ENCODE peak calls at places on chromosomes 1 and 21, in four cellular contexts. S is A172, X is amygdala, L is left ventricle myocardium inferior. H is an unnamed sample.

GRCh38 chr1:46186076-46186475 is 9.8 kb upstream of the P3R3URF start:
- DNase-seq in S (no peak), X (no peak), L (no peak), H (no peak)

GRCh38 chr1:155466617-155466972 is 96.0 kb downstream of the ASH1L start:
- DNase-seq in S (no peak), L (no peak), X (no peak), H (no peak)

GRCh38 chr1:181155339-181155738 is 66.8 kb downstream of the IER5 start:
- DNase-seq in S (no peak), X (no peak), L (no peak), H (no peak)

GRCh38 chr1:215891266-215891665 is 324.2 kb downstream of the KCTD3 start:
- DNase-seq in S (no peak), X (no peak), L (no peak), H (no peak)

GRCh38 chr1:185017338-185017737 is 28.0 kb upstream of the RNF2 start:
- DNase-seq in L (no peak), X (no peak), S (peak; percentile 90), H (peak; percentile 90)

GRCh38 chr1:38700077-38700470 is 159.5 kb downstream of the RRAGC start:
- DNase-seq in L (no peak), X (no peak), S (no peak), H (no peak)

GRCh38 chr21:32611471-32611997 is 643 bp downstream of the CFAP298 start:
- DNase-seq in L (no peak), S (peak; percentile 11), X (no peak), H (peak; percentile 50)

GRCh38 chr21:31537872-31538576 is 121.5 kb upstream of the SOD1 start:
- DNase-seq in L (no peak), X (no peak), S (no peak), H (no peak)

H was measured in M059J.